ENCODE peak calls at places on chromosomes 3 and 15, in six cellular contexts. V, F, T, D, W and N are unnamed samples.

GRCh38 chr3:53259427-53260259 is 3.8 kb upstream of the TKT start:
- DNase-seq in V (peak), F (peak), T (no peak), D (no peak), W (peak), N (no peak)

GRCh38 chr15:101676965-101677364 is 24.8 kb upstream of the TM2D3 start:
- DNase-seq in V (peak), F (no peak), T (no peak), D (no peak), W (no peak), N (peak)

GRCh38 chr3:193391902-193392301 is 13.3 kb upstream of the ATP13A5 start:
- DNase-seq in V (no peak), F (peak), T (no peak), D (no peak), W (no peak), N (no peak)

GRCh38 chr3:37910666-37911400 is 49.2 kb downstream of the CTDSPL start:
- DNase-seq in V (no peak), F (no peak), T (no peak), D (no peak), W (no peak), N (no peak)

GRCh38 chr3:155326901-155327300 is 33.4 kb upstream of the STRIT1 start:
- DNase-seq in V (peak), F (no peak), T (no peak), D (no peak), W (no peak), N (no peak)

GRCh38 chr15:62758126-62758951 is 284.2 kb upstream of the TPM1 start:
- DNase-seq in V (peak), F (no peak), T (no peak), D (no peak), W (peak), N (peak)

GRCh38 chr3:54784021-54784420 is 143.8 kb downstream of the LRTM1 start:
- DNase-seq in V (no peak), F (no peak), T (no peak), D (no peak), W (no peak), N (no peak)

GRCh38 chr3:196941846-196942225 is 492 bp downstream of the NCBP2 start:
- DNase-seq in V (peak), F (no peak), T (peak), D (peak), W (no peak), N (peak)

GRCh38 chr3:183826448-183826847 is 1.1 kb upstream of the MAP6D1 start:
- DNase-seq in V (no peak), F (no peak), T (no peak), D (no peak), W (no peak), N (no peak)

GRCh38 chr3:38662544-38662943 is 13.1 kb upstream of the SCN5A start:
- DNase-seq in V (peak), F (no peak), T (no peak), D (no peak), W (no peak), N (no peak)

GRCh38 chr3:31661993-31662392 is 129.3 kb downstream of the STT3B start:
- DNase-seq in V (no peak), F (no peak), T (no peak), D (no peak), W (no peak), N (no peak)

GRCh38 chr3:71101581-71101980 is 481.9 kb downstream of the FOXP1 start:
- DNase-seq in V (peak), F (no peak), T (no peak), D (no peak), W (no peak), N (no peak)

GRCh38 chr3:29202368-29202767 is 78.5 kb upstream of the RBMS3 start:
- DNase-seq in V (no peak), F (no peak), T (no peak), D (no peak), W (no peak), N (no peak)

GRCh38 chr3:140842984-140843649 is 98.5 kb upstream of the SLC25A36 start:
- DNase-seq in V (no peak), F (no peak), T (no peak), D (no peak), W (no peak), N (no peak)

GRCh38 chr3:147210676-147211075 is 195.7 kb downstream of the ZIC4 start:
- DNase-seq in V (no peak), F (no peak), T (no peak), D (no peak), W (no peak), N (no peak)

GRCh38 chr3:69203631-69204314 is 81.4 kb upstream of the LMOD3 start:
- DNase-seq in V (no peak), F (no peak), T (no peak), D (no peak), W (peak), N (no peak)

GRCh38 chr3:194928183-194928736 is 242.6 kb downstream of the FAM43A start:
- DNase-seq in V (peak), F (peak), T (no peak), D (no peak), W (no peak), N (no peak)

DNA sequence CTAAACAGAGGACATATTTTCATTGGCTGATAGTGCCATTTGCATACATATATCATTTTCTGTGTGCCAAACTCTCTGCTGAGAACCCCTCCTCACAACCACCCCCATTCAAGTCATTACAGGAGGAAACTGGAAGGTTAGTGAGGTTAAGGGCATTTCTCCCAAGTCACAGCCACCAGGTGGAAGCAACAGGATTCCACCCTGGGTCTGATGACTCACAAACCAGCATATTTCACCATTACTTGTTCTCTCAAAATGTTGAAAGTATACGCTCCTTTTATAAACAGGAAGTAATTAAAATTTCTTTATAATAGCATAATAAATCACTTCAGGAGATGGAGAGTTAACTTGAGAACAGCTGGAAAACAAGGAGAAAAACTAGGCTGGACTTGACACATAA is 398.6 kb upstream of the WNT5A start:
- DNase-seq in V (peak), F (peak), T (no peak), D (no peak), W (no peak), N (peak)
- TF ChIP-seq CTCF in V (peak), F (no peak), T (no peak), D (no peak), W (peak), N (peak)

DNA sequence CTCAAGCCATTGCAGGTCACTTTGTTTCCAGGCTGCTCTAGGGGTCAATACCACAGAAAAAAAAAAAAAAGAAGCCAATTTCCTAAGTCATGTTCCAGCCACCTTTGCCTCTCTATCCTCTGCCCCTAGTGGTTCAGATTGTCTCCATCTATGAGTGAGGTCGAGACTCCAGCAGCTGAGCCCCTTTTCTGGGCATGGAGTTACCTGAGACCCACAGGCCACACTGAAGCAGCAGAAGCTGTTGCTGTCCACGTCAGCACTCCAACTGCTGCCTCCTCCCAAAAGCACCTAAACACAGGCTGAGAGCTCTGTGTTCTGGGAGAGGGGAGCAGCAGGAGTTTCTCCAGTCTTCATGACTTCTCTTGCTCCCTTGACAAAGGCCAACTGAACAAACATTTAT is 355.7 kb downstream of the RSL24D1 start:
- DNase-seq in V (no peak), F (no peak), T (no peak), D (no peak), W (peak), N (no peak)
- TF ChIP-seq CTCF in V (no peak), F (no peak), T (peak), D (no peak), W (no peak), N (no peak)

GRCh38 chr3:47882338-47882737 is 79.4 kb downstream of the DHX30 start:
- DNase-seq in V (no peak), F (no peak), T (no peak), D (no peak), W (no peak), N (no peak)
- TF ChIP-seq CTCF in V (no peak), F (no peak), T (peak), D (no peak), W (no peak), N (no peak)

DNA sequence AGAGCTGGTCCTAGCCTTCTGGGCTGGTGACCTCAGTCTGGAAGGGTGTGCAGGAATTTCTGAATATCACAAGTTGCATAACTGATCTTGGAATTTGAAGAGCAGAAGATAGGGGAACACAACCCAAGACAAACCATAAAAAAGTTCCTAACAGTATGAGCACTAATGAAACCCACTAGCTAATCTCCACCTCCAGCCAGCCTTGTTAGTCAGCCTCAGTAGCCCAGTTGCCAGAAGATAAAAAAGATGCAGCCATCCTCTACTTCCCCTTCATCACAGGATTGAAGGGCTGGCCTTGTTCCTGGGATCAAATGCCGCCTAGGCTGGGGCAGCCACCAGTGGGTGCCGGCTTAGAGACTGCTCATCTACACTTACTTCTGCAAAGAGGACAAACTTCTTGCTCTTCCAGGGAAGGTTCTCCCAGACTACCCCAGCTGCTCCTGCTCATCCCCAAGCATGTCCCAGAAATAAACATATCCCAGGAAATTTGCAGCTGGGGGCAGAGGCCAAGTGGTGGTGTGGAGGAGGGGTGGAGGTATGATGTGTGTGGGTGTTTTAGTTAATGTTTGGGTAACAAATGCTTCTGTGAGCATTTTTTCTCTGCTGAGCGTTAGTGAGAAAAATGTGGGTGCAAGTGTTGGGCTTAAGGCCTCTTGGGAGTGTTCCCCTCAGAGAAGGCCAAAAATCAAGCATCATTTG is 9.2 kb upstream of the ITGA11 start:
- DNase-seq in V (peak), F (no peak), T (peak), D (no peak), W (peak), N (no peak)
- TF ChIP-seq CTCF in V (no peak), F (no peak), T (no peak), D (no peak), W (no peak), N (no peak)

GRCh38 chr3:82038536-82038935 is 277.1 kb upstream of the GBE1 start:
- DNase-seq in V (peak), F (no peak), T (no peak), D (no peak), W (no peak), N (no peak)
- TF ChIP-seq CTCF in V (no peak), F (no peak), T (no peak), D (no peak), W (no peak), N (no peak)

DNA sequence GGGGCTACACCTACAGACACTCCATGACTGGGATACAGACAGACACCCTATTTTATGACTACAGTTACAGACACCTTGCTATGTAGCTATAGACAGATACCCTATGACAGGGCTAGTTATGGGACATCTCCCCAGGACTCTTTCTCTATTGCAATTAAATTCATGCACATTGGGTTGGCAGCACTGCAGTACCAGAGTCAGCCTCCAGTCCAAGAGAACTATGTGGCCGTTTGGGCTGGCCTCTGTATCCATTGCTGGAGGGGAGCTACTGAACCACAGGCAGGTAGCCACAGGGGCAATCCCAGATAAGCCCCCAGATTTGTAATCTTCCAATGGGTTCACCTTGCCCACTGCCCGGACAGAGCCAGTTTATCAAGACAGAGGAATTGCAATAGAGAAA is 108.4 kb upstream of the SPATA16 start:
- DNase-seq in V (no peak), F (no peak), T (no peak), D (no peak), W (no peak), N (no peak)
- TF ChIP-seq CTCF in V (no peak), F (no peak), T (no peak), D (no peak), W (no peak), N (no peak)